ENCODE peak calls at places on chromosomes 11 and 22, in seven cellular contexts. F is Peyer's patch, Y is A172, N is HS-27A, T is Kasumi-1, O is activated gamma-delta T cell treated with Interleukin-2 at 50 U/mL for 16 hours, Q is RPMI7951. W is an unnamed sample.
A peak's percentile ranks its signal among the peaks of the same experiment; 100 is the strongest.

GRCh38 chr11:6895010-6895409 is 2.7 kb upstream of the OR2D2 start:
- DNase-seq in F (no peak), Y (no peak), N (no peak), T (no peak), O (no peak), Q (no peak), W (no peak)

GRCh38 chr11:8063319-8063718 is 17.7 kb upstream of the TUB start:
- DNase-seq in F (no peak), Y (no peak), N (no peak), T (no peak), O (no peak), Q (no peak), W (no peak)

GRCh38 chr22:38453065-38453672 is 1.8 kb downstream of the KCNJ4 start:
- DNase-seq in F (no peak), Y (no peak), N (no peak), T (no peak), O (no peak), Q (no peak), W (no peak)

GRCh38 chr11:119907934-119908760 is 179.1 kb upstream of the NECTIN1 start:
- DNase-seq in F (no peak), Y (no peak), N (no peak), T (no peak), O (no peak), Q (no peak), W (no peak)

GRCh38 chr11:114077482-114078305 is 18.2 kb downstream of the ZBTB16 start:
- DNase-seq in F (no peak), Y (no peak), N (no peak), T (no peak), O (peak; percentile 60), Q (no peak), W (no peak)

GRCh38 chr11:16226245-16226644 is 130.1 kb downstream of the SOX6 start:
- DNase-seq in F (peak; percentile 77), Y (no peak), N (no peak), T (no peak), O (no peak), Q (no peak), W (no peak)

GRCh38 chr22:50730941-50731661 is 6.9 kb upstream of the ACR start:
- DNase-seq in F (no peak), Y (no peak), N (no peak), T (no peak), O (no peak), Q (no peak), W (no peak)

GRCh38 chr22:27278986-27279385 is 522.6 kb downstream of the MN1 start:
- DNase-seq in F (no peak), Y (peak; percentile 1), N (no peak), T (no peak), O (no peak), Q (peak; percentile 91), W (no peak)

GRCh38 chr11:126340960-126341709 is 14.4 kb upstream of the ST3GAL4 start:
- DNase-seq in F (no peak), Y (no peak), N (no peak), T (no peak), O (no peak), Q (peak; percentile 59), W (no peak)

GRCh38 chr22:43544282-43544673 is 132.5 kb downstream of the MPPED1 start:
- DNase-seq in F (no peak), Y (no peak), N (no peak), T (no peak), O (no peak), Q (no peak), W (no peak)

GRCh38 chr11:68017858-68018729 is 8.0 kb downstream of the ALDH3B1 start:
- DNase-seq in F (no peak), Y (no peak), N (no peak), T (no peak), O (no peak), Q (no peak), W (no peak)

GRCh38 chr11:79393362-79394043 is 47.3 kb downstream of the TENM4 start:
- DNase-seq in F (no peak), Y (no peak), N (no peak), T (no peak), O (no peak), Q (peak; percentile 97), W (no peak)

GRCh38 chr11:14202263-14203173 is 156.5 kb downstream of the RRAS2 start:
- DNase-seq in F (no peak), Y (no peak), N (no peak), T (no peak), O (no peak), Q (no peak), W (no peak)

GRCh38 chr11:33722579-33723234 is 13.5 kb downstream of the CD59 start:
- DNase-seq in F (no peak), Y (peak; percentile 92), N (peak; percentile 86), T (no peak), O (no peak), Q (peak; percentile 90), W (no peak)

GRCh38 chr11:72191961-72192381 is at the start of gene FOLR1:
- DNase-seq in F (no peak), Y (peak; percentile 25), N (no peak), T (no peak), O (no peak), Q (peak; percentile 44), W (no peak)

GRCh38 chr11:69156673-69157155 is 979 bp downstream of the SMIM38 start:
- DNase-seq in F (no peak), Y (no peak), N (no peak), T (no peak), O (no peak), Q (peak; percentile 35), W (no peak)

GRCh38 chr22:25546751-25547150 is 17.7 kb upstream of the GRK3 start:
- DNase-seq in F (no peak), Y (no peak), N (no peak), T (peak; percentile 73), O (no peak), Q (no peak), W (no peak)

GRCh38 chr11:8192016-8192895 is 23.4 kb upstream of the RIC3 start:
- DNase-seq in F (peak; percentile 58), Y (peak; percentile 68), N (peak; percentile 23), T (peak; percentile 63), O (peak; percentile 32), Q (peak; percentile 47), W (peak; percentile 79)

GRCh38 chr11:61917357-61918109 is at the start of gene RAB3IL1:
- DNase-seq in F (peak; percentile 74), Y (peak; percentile 38), N (no peak), T (no peak), O (no peak), Q (peak; percentile 49), W (peak; percentile 73)

GRCh38 chr11:19076744-19077589 is 16.4 kb upstream of the MRGPRX2 start:
- DNase-seq in F (peak; percentile 69), Y (peak; percentile 56), N (no peak), T (peak; percentile 39), O (peak; percentile 51), Q (peak; percentile 42), W (peak; percentile 71)

GRCh38 chr11:78218707-78219492 is 30.2 kb downstream of the USP35 start:
- DNase-seq in F (no peak), Y (no peak), N (no peak), T (no peak), O (no peak), Q (no peak), W (no peak)

GRCh38 chr22:43507235-43507634 is 95.4 kb downstream of the MPPED1 start:
- DNase-seq in F (peak; percentile 22), Y (no peak), N (no peak), T (no peak), O (no peak), Q (no peak), W (no peak)